ENCODE peak calls at places on chromosomes 7 and 10, in five cellular contexts. E is AG08395; Q is central memory CD4-positive, alpha-beta T cell; L is caudate nucleus; C is ELR. M is an unnamed sample.

GRCh38 chr10:53123311-53123710 is 350.7 kb upstream of the MBL2 start:
- DNase-seq in E (no peak), Q (no peak), L (no peak), C (peak), M (no peak)

GRCh38 chr7:55306331-55306730 is 58.8 kb upstream of the LANCL2 start:
- DNase-seq in E (no peak), Q (no peak), L (peak), C (no peak), M (no peak)

GRCh38 chr7:5827755-5828154 is 46.3 kb upstream of the RNF216 start:
- DNase-seq in E (no peak), Q (peak), L (no peak), C (peak), M (peak)

GRCh38 chr7:135168001-135168400 is 2.5 kb downstream of the CYREN start:
- DNase-seq in E (no peak), Q (no peak), L (no peak), C (no peak), M (no peak)

GRCh38 chr7:121076350-121077164 is 88.0 kb downstream of the CPED1 start:
- DNase-seq in E (peak), Q (no peak), L (no peak), C (peak), M (no peak)

GRCh38 chr7:131071786-131072504 is 255.7 kb upstream of the MKLN1 start:
- DNase-seq in E (no peak), Q (no peak), L (no peak), C (peak), M (peak)

GRCh38 chr7:96014617-96015016 is 242.3 kb downstream of the DYNC1I1 start:
- DNase-seq in E (no peak), Q (no peak), L (no peak), C (no peak), M (no peak)

GRCh38 chr7:111090834-111091233 is at the start of gene LRRN3:
- DNase-seq in E (peak), Q (no peak), L (peak), C (peak), M (no peak)

GRCh38 chr7:142797342-142797798 is 26.6 kb downstream of the PRSS2 start:
- DNase-seq in E (no peak), Q (no peak), L (no peak), C (no peak), M (peak)

GRCh38 chr10:33163941-33164824 is 170.3 kb downstream of the NRP1 start:
- DNase-seq in E (peak), Q (no peak), L (no peak), C (peak), M (no peak)

GRCh38 chr7:19284596-19285300 is 139.5 kb upstream of the FERD3L start:
- DNase-seq in E (peak), Q (no peak), L (no peak), C (peak), M (no peak)

GRCh38 chr10:97328646-97329453 is 5.7 kb downstream of the FRAT2 start:
- DNase-seq in E (no peak), Q (no peak), L (no peak), C (no peak), M (no peak)

GRCh38 chr10:112955736-112956421 is 5.8 kb downstream of the TCF7L2 start:
- DNase-seq in E (no peak), Q (no peak), L (no peak), C (peak), M (no peak)

GRCh38 chr10:93235686-93236085 is 162.0 kb downstream of the CYP26A1 start:
- DNase-seq in E (peak), Q (no peak), L (no peak), C (peak), M (no peak)

GRCh38 chr10:35875281-35875680 is 233.2 kb upstream of the FZD8 start:
- DNase-seq in E (no peak), Q (no peak), L (no peak), C (no peak), M (no peak)

GRCh38 chr10:74380780-74381179 is 229.8 kb downstream of the ADK start:
- DNase-seq in E (no peak), Q (no peak), L (no peak), C (no peak), M (no peak)

GRCh38 chr7:19373334-19373733 is 228.1 kb upstream of the FERD3L start:
- DNase-seq in E (no peak), Q (no peak), L (no peak), C (no peak), M (no peak)

GRCh38 chr7:8719102-8719501 is 285.7 kb downstream of the NXPH1 start:
- DNase-seq in E (no peak), Q (no peak), L (no peak), C (no peak), M (no peak)

GRCh38 chr10:24889636-24890035 is 62.8 kb downstream of the PRTFDC1 start:
- DNase-seq in E (no peak), Q (no peak), L (no peak), C (peak), M (no peak)

GRCh38 chr7:27066148-27066547 is 29.7 kb downstream of the HOXA1 start:
- DNase-seq in E (peak), Q (no peak), L (no peak), C (peak), M (no peak)

GRCh38 chr7:45657136-45657889 is 83.1 kb downstream of the ADCY1 start:
- DNase-seq in E (no peak), Q (no peak), L (no peak), C (no peak), M (no peak)

GRCh38 chr7:116210345-116211005 is at the start of gene TES:
- DNase-seq in E (peak), Q (peak), L (no peak), C (peak), M (no peak)

GRCh38 chr10:118332948-118333710 is 9.0 kb downstream of the FAM204A start:
- DNase-seq in E (no peak), Q (no peak), L (no peak), C (no peak), M (peak)

GRCh38 chr7:30244340-30244739 is 40.1 kb upstream of the ZNRF2 start:
- DNase-seq in E (no peak), Q (no peak), L (no peak), C (no peak), M (no peak)

GRCh38 chr7:83259064-83259463 is 96.4 kb upstream of the PCLO start:
- DNase-seq in E (no peak), Q (no peak), L (no peak), C (no peak), M (no peak)

GRCh38 chr7:123177442-123177841 is 22.3 kb downstream of the SLC13A1 start:
- DNase-seq in E (no peak), Q (no peak), L (no peak), C (no peak), M (no peak)

M was measured in NAMALWA.